ENCODE peak calls at places on chromosomes 6 and 20, in four cellular contexts. One of them, this sample, is unnamed.

GRCh38 chr6:21885532-21886089 is 292.1 kb downstream of the SOX4 start:
- DNase-seq in HuH-7: peak
- DNase-seq in T-helper 17 cell: no peak
- DNase-seq in effector memory CD4-positive, alpha-beta T cell: no peak
- DNase-seq in this sample: peak

GRCh38 chr6:127586372-127586771 is 9.4 kb downstream of the C6orf58 start:
- DNase-seq in HuH-7: no peak
- DNase-seq in T-helper 17 cell: no peak
- DNase-seq in effector memory CD4-positive, alpha-beta T cell: no peak
- DNase-seq in this sample: peak

GRCh38 chr20:22371843-22372242 is 212.5 kb downstream of the FOXA2 start:
- DNase-seq in HuH-7: no peak
- DNase-seq in T-helper 17 cell: no peak
- DNase-seq in effector memory CD4-positive, alpha-beta T cell: no peak
- DNase-seq in this sample: no peak

GRCh38 chr20:36932476-36933426 is 18.8 kb downstream of the SAMHD1 start:
- DNase-seq in HuH-7: no peak
- DNase-seq in T-helper 17 cell: no peak
- DNase-seq in effector memory CD4-positive, alpha-beta T cell: no peak
- DNase-seq in this sample: no peak

GRCh38 chr6:130372786-130373185 is 7.0 kb downstream of the TMEM200A start:
- DNase-seq in HuH-7: no peak
- DNase-seq in T-helper 17 cell: no peak
- DNase-seq in effector memory CD4-positive, alpha-beta T cell: no peak
- DNase-seq in this sample: no peak

GRCh38 chr6:63066053-63066704 is 145.1 kb upstream of the FKBP1C start:
- DNase-seq in HuH-7: peak
- DNase-seq in T-helper 17 cell: no peak
- DNase-seq in effector memory CD4-positive, alpha-beta T cell: no peak
- DNase-seq in this sample: peak

GRCh38 chr6:15249371-15250019 is 3.6 kb downstream of the JARID2 start:
- DNase-seq in HuH-7: no peak
- DNase-seq in T-helper 17 cell: no peak
- DNase-seq in effector memory CD4-positive, alpha-beta T cell: no peak
- DNase-seq in this sample: no peak

GRCh38 chr20:38255389-38255788 is 5.1 kb downstream of the KIAA1755 start:
- DNase-seq in HuH-7: no peak
- DNase-seq in T-helper 17 cell: no peak
- DNase-seq in effector memory CD4-positive, alpha-beta T cell: no peak
- DNase-seq in this sample: no peak

GRCh38 chr20:53463101-53463972 is 130.3 kb downstream of the ZNF217 start:
- DNase-seq in HuH-7: no peak
- DNase-seq in T-helper 17 cell: no peak
- DNase-seq in effector memory CD4-positive, alpha-beta T cell: no peak
- DNase-seq in this sample: no peak

GRCh38 chr6:90459225-90459758 is 127.6 kb downstream of the MAP3K7 start:
- DNase-seq in HuH-7: no peak
- DNase-seq in T-helper 17 cell: no peak
- DNase-seq in effector memory CD4-positive, alpha-beta T cell: no peak
- DNase-seq in this sample: no peak

GRCh38 chr6:152112503-152113261 is 305.2 kb downstream of the ESR1 start:
- DNase-seq in HuH-7: no peak
- DNase-seq in T-helper 17 cell: no peak
- DNase-seq in effector memory CD4-positive, alpha-beta T cell: no peak
- DNase-seq in this sample: no peak

GRCh38 chr20:7893019-7893730 is 47.1 kb downstream of the HAO1 start:
- DNase-seq in HuH-7: no peak
- DNase-seq in T-helper 17 cell: no peak
- DNase-seq in effector memory CD4-positive, alpha-beta T cell: no peak
- DNase-seq in this sample: no peak

This sample was measured in hepatocyte.